ENCODE peak calls at places on chromosome 11, in six cellular contexts. N, H, J, Z, M and K are unnamed samples.

GRCh38 chr11:72191961-72192381 is at the start of gene FOLR1:
- DNase-seq in N (no peak), H (peak), J (peak), Z (peak), M (no peak), K (no peak)

GRCh38 chr11:65414776-65415498 is 7.7 kb upstream of the NEAT1 start:
- DNase-seq in N (no peak), H (no peak), J (no peak), Z (no peak), M (no peak), K (no peak)

GRCh38 chr11:29119116-29119515 is 897.7 kb downstream of the KCNA4 start:
- DNase-seq in N (no peak), H (no peak), J (no peak), Z (no peak), M (no peak), K (no peak)

GRCh38 chr11:95991545-95991944 is 67.6 kb upstream of the MTMR2 start:
- DNase-seq in N (no peak), H (no peak), J (no peak), Z (no peak), M (no peak), K (no peak)

GRCh38 chr11:20388096-20389055 is 860 bp downstream of the PRMT3 start:
- DNase-seq in N (no peak), H (no peak), J (no peak), Z (no peak), M (peak), K (no peak)

GRCh38 chr11:117144477-117145392 is 648 bp downstream of the PAFAH1B2 start:
- DNase-seq in N (no peak), H (peak), J (peak), Z (peak), M (peak), K (no peak)

GRCh38 chr11:129225190-129225589 is 33.1 kb upstream of the ARHGAP32 start:
- DNase-seq in N (no peak), H (no peak), J (no peak), Z (no peak), M (no peak), K (no peak)

GRCh38 chr11:62919898-62920640 is 1.1 kb downstream of the CHRM1 start:
- DNase-seq in N (no peak), H (no peak), J (no peak), Z (peak), M (no peak), K (no peak)

GRCh38 chr11:15716550-15716949 is 601.8 kb downstream of the INSC start:
- DNase-seq in N (no peak), H (no peak), J (no peak), Z (no peak), M (no peak), K (no peak)

GRCh38 chr11:47552086-47552580 is 799 bp downstream of the CELF1 start:
- DNase-seq in N (no peak), H (peak), J (peak), Z (no peak), M (peak), K (no peak)

GRCh38 chr11:34262601-34263081 is 95.2 kb downstream of the ABTB2 start:
- DNase-seq in N (no peak), H (no peak), J (no peak), Z (no peak), M (no peak), K (no peak)

GRCh38 chr11:133951484-133952198 is 5.1 kb downstream of the IGSF9B start:
- DNase-seq in N (no peak), H (peak), J (peak), Z (no peak), M (no peak), K (peak)

GRCh38 chr11:1276061-1276790 is 33.2 kb downstream of the TOLLIP start:
- DNase-seq in N (no peak), H (no peak), J (no peak), Z (no peak), M (no peak), K (no peak)

GRCh38 chr11:133576351-133576750 is 44.0 kb upstream of the OPCML start:
- DNase-seq in N (no peak), H (peak), J (peak), Z (no peak), M (no peak), K (no peak)

GRCh38 chr11:113468666-113469345 is 6.4 kb downstream of the DRD2 start:
- DNase-seq in N (no peak), H (no peak), J (peak), Z (no peak), M (no peak), K (no peak)

GRCh38 chr11:111604392-111605009 is 2.3 kb downstream of the SIK2 start:
- DNase-seq in N (peak), H (no peak), J (peak), Z (peak), M (peak), K (no peak)

GRCh38 chr11:9639985-9640384 is 23.9 kb upstream of the SWAP70 start:
- DNase-seq in N (no peak), H (no peak), J (no peak), Z (no peak), M (no peak), K (no peak)

GRCh38 chr11:61771195-61771894 is 18.9 kb downstream of the MYRF start:
- DNase-seq in N (no peak), H (no peak), J (no peak), Z (peak), M (no peak), K (no peak)

GRCh38 chr11:64566042-64566914 is 24.7 kb upstream of the SLC22A12 start:
- DNase-seq in N (no peak), H (peak), J (peak), Z (peak), M (peak), K (no peak)

GRCh38 chr11:118997627-118998387 is at the start of gene CENATAC:
- DNase-seq in N (peak), H (peak), J (peak), Z (peak), M (peak), K (peak)

GRCh38 chr11:93524173-93524536 is 19.0 kb downstream of the SMCO4 start:
- DNase-seq in N (no peak), H (no peak), J (no peak), Z (no peak), M (no peak), K (no peak)

GRCh38 chr11:2390871-2391662 is 9.5 kb upstream of the TSSC4 start:
- DNase-seq in N (no peak), H (no peak), J (no peak), Z (peak), M (no peak), K (no peak)

GRCh38 chr11:66981976-66982578 is 7.0 kb downstream of the C11orf86 start:
- DNase-seq in N (no peak), H (no peak), J (no peak), Z (peak), M (peak), K (no peak)

GRCh38 chr11:66978717-66979116 is 3.6 kb downstream of the C11orf86 start:
- DNase-seq in N (no peak), H (no peak), J (no peak), Z (no peak), M (no peak), K (no peak)

GRCh38 chr11:66976925-66977324 is 1.8 kb downstream of the C11orf86 start:
- DNase-seq in N (no peak), H (no peak), J (no peak), Z (no peak), M (no peak), K (no peak)

GRCh38 chr11:66978229-66978628 is 3.1 kb downstream of the C11orf86 start:
- DNase-seq in N (no peak), H (no peak), J (no peak), Z (no peak), M (no peak), K (no peak)

GRCh38 chr11:66979336-66979980 is 4.4 kb downstream of the C11orf86 start:
- DNase-seq in N (no peak), H (no peak), J (no peak), Z (no peak), M (no peak), K (no peak)
- TF ChIP-seq CREB1 in N (no peak), H (no peak), J (no peak), Z (no peak), M (no peak), K (no peak)

DNA sequence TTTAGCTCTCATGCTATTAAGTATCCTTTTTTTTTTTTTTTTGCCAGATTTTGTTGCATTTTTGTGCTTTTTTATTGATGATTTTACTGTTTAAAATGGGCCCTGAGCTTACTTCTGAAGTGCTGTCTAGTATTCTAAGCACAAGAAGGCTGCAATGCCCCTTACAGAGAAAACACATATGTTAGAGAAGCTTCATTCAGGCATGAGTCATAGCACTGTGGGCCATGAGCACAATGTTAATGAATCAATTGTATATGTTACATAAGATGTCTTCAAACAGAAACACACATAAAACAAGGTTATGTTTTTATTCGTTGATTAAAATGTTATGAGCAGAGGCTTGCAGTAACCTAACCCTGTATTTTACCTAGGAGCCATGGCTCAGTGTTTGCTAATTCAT is 117.8 kb upstream of the C11orf87 start:
- DNase-seq in N (no peak), H (no peak), J (no peak), Z (no peak), M (no peak), K (no peak)
- TF ChIP-seq CREB1 in N (no peak), H (no peak), J (no peak), Z (no peak), M (no peak), K (no peak)

DNA sequence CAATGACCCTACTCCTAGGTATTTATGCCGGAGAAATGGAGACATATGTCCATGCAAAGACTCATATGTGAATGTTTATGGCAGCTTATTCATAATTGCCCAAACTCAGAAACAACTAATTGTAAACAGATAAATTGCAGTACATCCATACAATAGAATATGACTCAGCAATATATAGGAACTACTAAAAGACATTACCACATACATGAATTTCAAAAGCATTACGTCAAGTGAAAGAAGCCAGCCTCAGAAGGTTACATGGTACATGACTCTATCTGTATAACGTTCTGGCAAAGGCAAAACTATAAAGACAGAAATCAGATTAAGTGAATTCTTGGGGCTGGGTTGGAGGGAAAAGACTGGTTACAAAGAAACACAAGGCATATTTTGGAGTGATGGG is 7.3 kb downstream of the KCTD21 start:
- DNase-seq in N (no peak), H (no peak), J (no peak), Z (no peak), M (no peak), K (no peak)
- TF ChIP-seq CREB1 in N (no peak), H (no peak), J (no peak), Z (no peak), M (no peak), K (no peak)

GRCh38 chr11:16881074-16881709 is 133.0 kb downstream of the PLEKHA7 start:
- DNase-seq in N (no peak), H (peak), J (peak), Z (peak), M (no peak), K (no peak)
- TF ChIP-seq CREB1 in N (no peak), H (no peak), J (no peak), Z (no peak), M (no peak), K (no peak)

DNA sequence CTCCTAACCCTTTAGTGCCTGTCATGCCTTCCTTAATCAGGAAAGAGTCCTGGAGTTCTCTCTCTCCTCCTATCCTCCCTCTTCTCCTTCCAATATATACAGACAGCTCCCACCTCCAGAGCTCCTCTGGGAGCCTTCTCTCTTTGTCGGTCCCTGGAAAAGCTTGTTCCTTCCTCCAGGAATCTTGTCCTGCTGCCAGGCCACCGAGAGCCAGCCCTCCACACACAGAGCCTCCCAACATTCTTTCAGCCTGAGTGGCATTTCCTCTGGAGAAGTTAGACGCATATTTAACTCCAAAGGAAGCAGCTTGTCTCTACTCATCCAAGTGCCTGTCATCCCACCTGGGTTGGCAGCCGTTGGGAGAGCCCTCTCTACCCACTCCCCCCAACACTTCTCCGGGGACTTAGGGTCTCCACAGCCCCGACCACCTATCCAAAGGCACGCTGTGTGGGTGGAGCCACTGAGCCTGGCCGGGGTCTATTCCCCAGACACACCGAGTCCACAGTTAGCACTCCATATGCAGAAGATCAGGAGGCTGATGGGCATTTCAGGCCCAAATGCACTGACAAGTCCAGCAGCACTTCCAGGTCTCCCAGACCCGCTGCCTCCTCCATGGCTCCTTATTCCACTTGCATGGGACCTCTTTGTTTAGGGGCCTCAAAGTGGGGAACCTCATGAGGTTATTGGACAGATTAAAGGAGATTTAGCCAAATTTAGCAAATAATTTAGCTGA is 31.1 kb downstream of the DKK3 start:
- DNase-seq in N (no peak), H (no peak), J (peak), Z (no peak), M (no peak), K (no peak)
- TF ChIP-seq CREB1 in N (no peak), H (no peak), J (no peak), Z (no peak), M (no peak), K (no peak)